ENCODE peak calls at places on chromosomes 6 and 20, in eight cellular contexts. L is heart left ventricle; E is fibroblast of the aortic adventitia; U is CD4-positive, alpha-beta T cell; A is A549; J is adrenal gland; V is mucosa of descending colon; O is breast epithelium. D is an unnamed sample.

GRCh38 chr6:46815130-46815529 is 21.9 kb downstream of the MEP1A start:
- DNase-seq in L (no peak), E (no peak), U (no peak), A (no peak), J (no peak), V (peak; percentile 50), O (no peak), D (no peak)

GRCh38 chr6:31952140-31952805 is 6.4 kb downstream of the CFB start:
- DNase-seq in L (peak; percentile 67), E (peak; percentile 75), U (no peak), A (peak; percentile 68), J (peak; percentile 79), V (peak; percentile 79), O (no peak), D (peak; percentile 63)

GRCh38 chr6:43579171-43579570 is 3.2 kb downstream of the POLH start:
- DNase-seq in L (no peak), E (no peak), U (no peak), A (no peak), J (no peak), V (no peak), O (no peak), D (no peak)

GRCh38 chr6:43924222-43924702 is 154.3 kb downstream of the VEGFA start:
- DNase-seq in L (no peak), E (no peak), U (peak; percentile 11), A (no peak), J (no peak), V (no peak), O (peak; percentile 41), D (no peak)

GRCh38 chr20:25254986-25255680 is 7.2 kb downstream of the PYGB start:
- DNase-seq in L (peak; percentile 85), E (no peak), U (no peak), A (no peak), J (peak; percentile 81), V (peak; percentile 61), O (peak; percentile 82), D (no peak)

GRCh38 chr6:83758533-83758932 is 49.6 kb upstream of the SNAP91 start:
- DNase-seq in L (no peak), E (no peak), U (no peak), A (no peak), J (no peak), V (no peak), O (no peak), D (no peak)

GRCh38 chr6:135267085-135267484 is 86.0 kb downstream of the MYB start:
- DNase-seq in L (no peak), E (no peak), U (no peak), A (no peak), J (no peak), V (peak; percentile 65), O (no peak), D (no peak)

GRCh38 chr20:62276448-62276847 is 26.3 kb upstream of the ADRM1 start:
- DNase-seq in L (peak; percentile 56), E (no peak), U (no peak), A (no peak), J (no peak), V (no peak), O (no peak), D (no peak)

GRCh38 chr6:167932468-167933276 is 64.8 kb upstream of the KIF25 start:
- DNase-seq in L (no peak), E (no peak), U (no peak), A (peak; percentile 10), J (no peak), V (peak; percentile 58), O (peak; percentile 30), D (no peak)

GRCh38 chr6:71028236-71028876 is 71.5 kb upstream of the B3GAT2 start:
- DNase-seq in L (no peak), E (no peak), U (no peak), A (no peak), J (no peak), V (no peak), O (no peak), D (no peak)

GRCh38 chr20:57076202-57076651 is 190.2 kb downstream of the BMP7 start:
- DNase-seq in L (no peak), E (peak; percentile 5), U (no peak), A (no peak), J (no peak), V (no peak), O (no peak), D (no peak)

GRCh38 chr6:144190593-144190992 is 40.3 kb downstream of the STX11 start:
- DNase-seq in L (no peak), E (peak; percentile 87), U (no peak), A (no peak), J (peak; percentile 38), V (no peak), O (no peak), D (no peak)

GRCh38 chr20:19828233-19828632 is 70.2 kb downstream of the RIN2 start:
- DNase-seq in L (no peak), E (no peak), U (no peak), A (peak; percentile 64), J (no peak), V (no peak), O (no peak), D (no peak)

GRCh38 chr20:18394363-18394762 is 72.5 kb downstream of the DZANK1 start:
- DNase-seq in L (no peak), E (no peak), U (no peak), A (no peak), J (no peak), V (no peak), O (no peak), D (no peak)

GRCh38 chr20:33929917-33930316 is 63.8 kb upstream of the RALY start:
- DNase-seq in L (no peak), E (no peak), U (no peak), A (no peak), J (no peak), V (no peak), O (no peak), D (no peak)

GRCh38 chr6:113672691-113673149 is 184.4 kb upstream of the MARCKS start:
- DNase-seq in L (peak; percentile 74), E (peak; percentile 94), U (no peak), A (no peak), J (no peak), V (no peak), O (no peak), D (no peak)

GRCh38 chr20:17888044-17888443 is 80.5 kb downstream of the SNX5 start:
- DNase-seq in L (no peak), E (no peak), U (no peak), A (no peak), J (no peak), V (no peak), O (peak; percentile 64), D (no peak)

GRCh38 chr6:33205172-33206026 is 944 bp downstream of the HSD17B8 start:
- DNase-seq in L (no peak), E (no peak), U (no peak), A (peak; percentile 46), J (no peak), V (no peak), O (no peak), D (no peak)

GRCh38 chr20:56964886-56965285 is 301.6 kb downstream of the BMP7 start:
- DNase-seq in L (no peak), E (no peak), U (no peak), A (no peak), J (no peak), V (no peak), O (no peak), D (no peak)

GRCh38 chr6:127918506-127919427 is 17.9 kb upstream of the THEMIS start:
- DNase-seq in L (no peak), E (no peak), U (no peak), A (no peak), J (no peak), V (no peak), O (no peak), D (no peak)

GRCh38 chr6:43628392-43629103 is 516 bp downstream of the GTPBP2 start:
- DNase-seq in L (peak; percentile 61), E (peak; percentile 58), U (peak; percentile 26), A (peak; percentile 35), J (peak; percentile 75), V (peak; percentile 66), O (peak; percentile 45), D (peak; percentile 41)

DNA sequence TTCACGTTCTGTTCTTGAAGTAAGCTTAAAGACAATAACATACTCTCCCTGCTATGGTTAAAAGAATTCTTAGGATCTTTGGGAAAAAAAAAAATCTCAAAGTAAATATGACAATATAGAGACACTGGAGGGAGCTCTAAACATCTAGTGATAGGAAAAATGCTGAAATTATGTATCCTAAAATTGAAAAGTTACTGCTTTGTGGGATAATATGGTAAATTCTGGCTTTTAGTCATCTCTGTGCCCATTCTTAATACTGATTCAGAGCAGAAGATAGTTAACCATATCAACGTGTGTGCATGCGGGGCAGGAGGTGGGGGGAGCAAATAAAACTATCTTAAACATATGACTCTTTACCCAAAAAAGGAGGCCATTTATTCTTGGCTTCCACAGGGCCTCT is 165.4 kb downstream of the GMPR start:
- DNase-seq in L (no peak), E (peak; percentile 51), U (no peak), A (no peak), J (no peak), V (no peak), O (no peak), D (no peak)
- TF ChIP-seq CTCF in L (no peak), E (peak; percentile 41), U (no peak), A (peak; percentile 38), J (no peak), V (no peak), O (no peak), D (no peak)

DNA sequence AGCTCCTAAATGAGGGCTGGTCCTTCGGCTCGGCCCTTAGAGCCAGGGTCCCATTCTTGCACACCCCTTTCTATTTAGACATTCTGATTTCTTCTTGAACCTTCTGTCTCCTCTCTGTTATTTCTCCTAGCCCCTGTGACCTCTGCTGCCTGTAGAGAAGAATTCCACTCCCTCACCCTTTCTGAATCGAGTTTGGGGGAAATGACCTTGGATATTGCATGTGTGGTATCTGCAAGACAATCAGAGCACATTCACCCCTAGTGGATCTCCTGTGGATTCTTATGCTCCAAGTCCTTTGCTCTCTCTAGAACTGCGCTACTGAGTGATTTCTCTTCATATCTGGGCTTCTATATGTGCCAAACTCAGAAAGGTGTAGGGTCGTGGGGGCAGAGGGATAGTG is 55.0 kb downstream of the SLC35D3 start:
- DNase-seq in L (no peak), E (no peak), U (no peak), A (no peak), J (no peak), V (no peak), O (no peak), D (no peak)
- TF ChIP-seq CTCF in L (no peak), E (no peak), U (no peak), A (no peak), J (no peak), V (no peak), O (no peak), D (no peak)

DNA sequence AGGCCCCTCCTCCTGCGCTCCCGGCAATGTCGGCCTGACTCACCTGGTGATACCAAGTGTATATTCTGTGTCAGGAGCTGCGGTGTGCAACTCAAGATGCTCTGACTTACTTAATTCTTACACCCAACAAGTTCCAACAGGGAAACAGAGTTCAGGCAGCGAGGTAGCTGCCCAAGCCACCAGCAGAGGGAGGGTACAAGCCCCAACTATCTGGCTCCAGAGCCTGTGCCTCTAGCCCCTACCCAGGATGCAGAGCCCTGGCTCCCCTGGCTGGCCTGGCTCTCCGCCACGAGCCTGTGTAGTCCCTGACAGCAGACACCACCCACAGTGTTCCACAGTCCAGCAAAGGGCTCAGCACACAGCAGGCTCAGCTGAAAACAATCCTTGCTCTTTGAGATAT is 34.9 kb downstream of the C20orf203 start:
- DNase-seq in L (peak; percentile 70), E (peak; percentile 25), U (no peak), A (no peak), J (peak; percentile 37), V (no peak), O (no peak), D (no peak)
- TF ChIP-seq CTCF in L (no peak), E (peak; percentile 22), U (no peak), A (no peak), J (no peak), V (no peak), O (no peak), D (no peak)

GRCh38 chr20:59042796-59043621 is 423 bp upstream of the PRELID3B start:
- DNase-seq in L (peak; percentile 96), E (peak; percentile 86), U (peak; percentile 92), A (peak; percentile 85), J (peak; percentile 92), V (peak; percentile 93), O (peak; percentile 89), D (peak; percentile 96)
- TF ChIP-seq CTCF in L (no peak), E (no peak), U (no peak), A (no peak), J (peak; percentile 25), V (peak; percentile 15), O (no peak), D (no peak)